ENCODE peak calls at places on chromosomes 7 and 10, in five cellular contexts. One of them, this sample, is unnamed.

GRCh38 chr7:151012921-151013347 is 11.4 kb downstream of the ATG9B start:
- DNase-seq in neural crest cell: no peak
- DNase-seq in upper lobe of right lung: no peak
- DNase-seq in GM12865: no peak
- DNase-seq in GM10248: no peak
- DNase-seq in this sample: no peak

GRCh38 chr10:114167985-114168384 is 6.0 kb downstream of the CCDC186 start:
- DNase-seq in neural crest cell: no peak
- DNase-seq in upper lobe of right lung: no peak
- DNase-seq in GM12865: peak
- DNase-seq in GM10248: no peak
- DNase-seq in this sample: no peak

GRCh38 chr10:77360121-77360520 is 277.5 kb downstream of the KCNMA1 start:
- DNase-seq in neural crest cell: no peak
- DNase-seq in upper lobe of right lung: no peak
- DNase-seq in GM12865: no peak
- DNase-seq in GM10248: no peak
- DNase-seq in this sample: no peak

GRCh38 chr7:110994028-110994967 is 96.6 kb upstream of the LRRN3 start:
- DNase-seq in neural crest cell: no peak
- DNase-seq in upper lobe of right lung: no peak
- DNase-seq in GM12865: no peak
- DNase-seq in GM10248: no peak
- DNase-seq in this sample: no peak

GRCh38 chr7:2193120-2193519 is 39.6 kb downstream of the MAD1L1 start:
- DNase-seq in neural crest cell: no peak
- DNase-seq in upper lobe of right lung: peak
- DNase-seq in GM12865: no peak
- DNase-seq in GM10248: no peak
- DNase-seq in this sample: no peak

GRCh38 chr10:103816431-103816830 is 38.9 kb downstream of the SH3PXD2A start:
- DNase-seq in neural crest cell: no peak
- DNase-seq in upper lobe of right lung: no peak
- DNase-seq in GM12865: peak
- DNase-seq in GM10248: no peak
- DNase-seq in this sample: no peak

GRCh38 chr10:52597189-52597863 is 175.3 kb downstream of the MBL2 start:
- DNase-seq in neural crest cell: no peak
- DNase-seq in upper lobe of right lung: no peak
- DNase-seq in GM12865: no peak
- DNase-seq in GM10248: no peak
- DNase-seq in this sample: no peak

GRCh38 chr10:110724116-110724701 is 80.1 kb downstream of the RBM20 start:
- DNase-seq in neural crest cell: no peak
- DNase-seq in upper lobe of right lung: no peak
- DNase-seq in GM12865: peak
- DNase-seq in GM10248: peak
- DNase-seq in this sample: peak

GRCh38 chr7:150957119-150958020 is 20.8 kb downstream of the KCNH2 start:
- DNase-seq in neural crest cell: no peak
- DNase-seq in upper lobe of right lung: no peak
- DNase-seq in GM12865: no peak
- DNase-seq in GM10248: no peak
- DNase-seq in this sample: no peak

GRCh38 chr7:90604383-90604782 is 8.3 kb downstream of the CDK14 start:
- DNase-seq in neural crest cell: no peak
- DNase-seq in upper lobe of right lung: no peak
- DNase-seq in GM12865: no peak
- DNase-seq in GM10248: no peak
- DNase-seq in this sample: no peak

GRCh38 chr10:110220383-110220782 is 13.0 kb downstream of the MXI1 start:
- DNase-seq in neural crest cell: no peak
- DNase-seq in upper lobe of right lung: no peak
- DNase-seq in GM12865: no peak
- DNase-seq in GM10248: no peak
- DNase-seq in this sample: no peak

GRCh38 chr7:151187409-151188251 is 580 bp upstream of the ASB10 start:
- DNase-seq in neural crest cell: no peak
- DNase-seq in upper lobe of right lung: peak
- DNase-seq in GM12865: no peak
- DNase-seq in GM10248: no peak
- DNase-seq in this sample: no peak

GRCh38 chr7:23341846-23342598 is 42.9 kb downstream of the MALSU1 start:
- DNase-seq in neural crest cell: no peak
- DNase-seq in upper lobe of right lung: no peak
- DNase-seq in GM12865: no peak
- DNase-seq in GM10248: no peak
- DNase-seq in this sample: no peak

GRCh38 chr10:88389456-88389855 is 193.7 kb downstream of the RNLS start:
- DNase-seq in neural crest cell: peak
- DNase-seq in upper lobe of right lung: no peak
- DNase-seq in GM12865: peak
- DNase-seq in GM10248: no peak
- DNase-seq in this sample: peak

GRCh38 chr10:98276316-98276715 is 8.3 kb upstream of the LOXL4 start:
- DNase-seq in neural crest cell: no peak
- DNase-seq in upper lobe of right lung: no peak
- DNase-seq in GM12865: no peak
- DNase-seq in GM10248: no peak
- DNase-seq in this sample: no peak

GRCh38 chr7:87498893-87499292 is 23.4 kb upstream of the ABCB4 start:
- DNase-seq in neural crest cell: no peak
- DNase-seq in upper lobe of right lung: no peak
- DNase-seq in GM12865: no peak
- DNase-seq in GM10248: no peak
- DNase-seq in this sample: no peak

GRCh38 chr10:119003572-119004289 is 25.8 kb upstream of the NANOS1 start:
- DNase-seq in neural crest cell: no peak
- DNase-seq in upper lobe of right lung: peak
- DNase-seq in GM12865: no peak
- DNase-seq in GM10248: no peak
- DNase-seq in this sample: no peak

GRCh38 chr10:119007211-119007574 is 22.3 kb upstream of the NANOS1 start:
- DNase-seq in neural crest cell: no peak
- DNase-seq in upper lobe of right lung: no peak
- DNase-seq in GM12865: no peak
- DNase-seq in GM10248: no peak
- DNase-seq in this sample: no peak

GRCh38 chr10:119001717-119002500 is 27.6 kb upstream of the NANOS1 start:
- DNase-seq in neural crest cell: no peak
- DNase-seq in upper lobe of right lung: no peak
- DNase-seq in GM12865: no peak
- DNase-seq in GM10248: no peak
- DNase-seq in this sample: no peak

GRCh38 chr10:119005377-119006043 is 24.0 kb upstream of the NANOS1 start:
- DNase-seq in neural crest cell: no peak
- DNase-seq in upper lobe of right lung: no peak
- DNase-seq in GM12865: no peak
- DNase-seq in GM10248: no peak
- DNase-seq in this sample: no peak

DNA sequence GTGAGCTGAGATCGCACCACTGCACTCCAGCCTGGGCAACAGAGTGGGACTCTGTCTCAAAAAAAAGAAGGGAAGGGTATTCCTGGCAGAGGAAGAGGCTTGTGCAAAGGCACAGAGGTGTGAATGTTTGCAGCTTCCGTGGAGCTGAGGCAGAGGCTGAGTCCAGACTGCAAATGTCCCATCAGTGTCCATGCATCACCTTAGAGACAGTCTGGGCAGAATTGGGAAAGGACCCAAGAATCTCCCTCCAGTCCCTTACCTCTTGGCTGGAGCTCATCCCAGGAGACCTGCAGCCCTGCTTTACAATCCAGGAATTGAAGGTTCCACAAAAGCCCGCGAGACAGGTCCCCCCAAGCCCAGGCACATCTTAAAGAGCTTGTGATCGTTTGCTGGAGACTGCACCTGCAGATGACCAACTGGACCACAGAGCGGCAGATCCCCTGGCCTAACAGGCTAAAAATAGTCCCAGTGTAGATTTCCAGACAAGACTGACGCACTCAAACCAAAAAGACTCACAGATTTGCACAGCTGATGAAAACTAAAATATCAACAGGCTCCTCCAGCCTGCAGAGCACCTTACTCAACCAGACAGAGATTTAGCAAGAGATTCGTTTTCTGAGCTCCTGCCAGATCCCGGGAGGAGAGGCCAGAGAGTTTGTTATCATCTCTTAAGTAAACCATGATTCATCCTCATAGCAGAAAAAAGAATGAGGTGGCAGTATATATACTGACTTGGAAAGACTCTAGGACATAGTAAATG is 22.9 kb upstream of the NANOS1 start:
- DNase-seq in neural crest cell: no peak
- DNase-seq in upper lobe of right lung: peak
- DNase-seq in GM12865: no peak
- DNase-seq in GM10248: no peak
- DNase-seq in this sample: no peak
- TF ChIP-seq CTCF in neural crest cell: no peak
- TF ChIP-seq CTCF in upper lobe of right lung: no peak
- TF ChIP-seq CTCF in GM12865: no peak
- TF ChIP-seq CTCF in GM10248: no peak
- TF ChIP-seq CTCF in this sample: no peak

GRCh38 chr10:72694476-72695369 is 2.8 kb downstream of the MCU start:
- DNase-seq in neural crest cell: no peak
- DNase-seq in upper lobe of right lung: no peak
- DNase-seq in GM12865: peak
- DNase-seq in GM10248: peak
- DNase-seq in this sample: no peak
- TF ChIP-seq CTCF in neural crest cell: peak
- TF ChIP-seq CTCF in upper lobe of right lung: peak
- TF ChIP-seq CTCF in GM12865: peak
- TF ChIP-seq CTCF in GM10248: peak
- TF ChIP-seq CTCF in this sample: no peak

GRCh38 chr10:122222638-122223037 is 48.5 kb upstream of the BTBD16 start:
- DNase-seq in neural crest cell: no peak
- DNase-seq in upper lobe of right lung: no peak
- DNase-seq in GM12865: no peak
- DNase-seq in GM10248: no peak
- DNase-seq in this sample: no peak

GRCh38 chr10:122221958-122222357 is 49.1 kb upstream of the BTBD16 start:
- DNase-seq in neural crest cell: no peak
- DNase-seq in upper lobe of right lung: no peak
- DNase-seq in GM12865: no peak
- DNase-seq in GM10248: no peak
- DNase-seq in this sample: no peak

GRCh38 chr10:122220736-122221135 is 50.4 kb upstream of the BTBD16 start:
- DNase-seq in neural crest cell: no peak
- DNase-seq in upper lobe of right lung: no peak
- DNase-seq in GM12865: no peak
- DNase-seq in GM10248: no peak
- DNase-seq in this sample: no peak

GRCh38 chr10:122216047-122216446 is 55.0 kb upstream of the BTBD16 start:
- DNase-seq in neural crest cell: no peak
- DNase-seq in upper lobe of right lung: no peak
- DNase-seq in GM12865: no peak
- DNase-seq in GM10248: no peak
- DNase-seq in this sample: no peak

GRCh38 chr10:122219340-122219739 is 51.8 kb upstream of the BTBD16 start:
- DNase-seq in neural crest cell: no peak
- DNase-seq in upper lobe of right lung: no peak
- DNase-seq in GM12865: no peak
- DNase-seq in GM10248: no peak
- DNase-seq in this sample: no peak
- TF ChIP-seq CTCF in neural crest cell: no peak
- TF ChIP-seq CTCF in upper lobe of right lung: no peak
- TF ChIP-seq CTCF in GM12865: no peak
- TF ChIP-seq CTCF in GM10248: no peak
- TF ChIP-seq CTCF in this sample: no peak

DNA sequence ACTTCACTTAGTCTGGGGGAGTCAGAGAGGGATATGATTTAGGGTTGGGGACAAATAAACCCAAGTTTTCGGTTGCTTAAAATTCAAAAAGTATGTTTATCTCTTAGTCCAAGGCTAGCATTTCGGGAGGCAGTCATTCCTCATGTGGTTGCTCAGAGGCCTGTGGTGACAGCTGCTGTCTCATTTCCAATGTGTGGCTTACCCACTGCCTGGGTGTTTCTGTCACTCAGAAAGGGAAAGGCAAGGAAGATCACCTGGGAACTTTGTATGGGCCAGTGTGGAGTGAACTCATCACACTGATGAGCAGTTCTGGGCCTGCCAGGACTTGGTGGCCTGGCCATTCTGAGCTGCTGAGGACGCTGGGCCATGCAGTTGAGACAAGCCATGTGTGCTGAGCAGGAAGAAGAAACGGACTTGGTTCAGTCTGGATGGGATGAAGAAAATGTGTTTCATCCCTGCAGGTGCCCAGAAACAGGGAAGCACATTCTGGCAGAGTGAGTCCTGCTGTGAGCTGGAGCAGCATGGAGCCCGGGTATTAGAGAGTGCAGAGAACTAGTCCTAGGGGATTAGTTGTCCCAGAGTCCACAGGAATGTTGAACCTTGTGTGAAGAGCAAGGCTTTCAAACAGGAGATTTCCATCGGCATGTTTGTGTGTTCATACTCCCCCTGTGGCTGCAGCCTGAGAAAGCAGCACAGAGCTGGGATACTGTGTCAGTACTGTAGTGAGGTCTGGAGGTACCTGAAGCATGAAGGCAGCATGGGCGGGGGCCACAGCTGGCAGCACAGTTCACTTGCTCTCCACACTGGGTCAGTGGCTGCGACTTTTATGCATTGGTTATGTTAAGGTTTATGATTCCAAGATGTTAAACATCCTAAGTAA is 211.1 kb upstream of the IGFBP3 start:
- DNase-seq in neural crest cell: no peak
- DNase-seq in upper lobe of right lung: no peak
- DNase-seq in GM12865: peak
- DNase-seq in GM10248: no peak
- DNase-seq in this sample: no peak
- TF ChIP-seq CTCF in neural crest cell: peak
- TF ChIP-seq CTCF in upper lobe of right lung: no peak
- TF ChIP-seq CTCF in GM12865: no peak
- TF ChIP-seq CTCF in GM10248: no peak
- TF ChIP-seq CTCF in this sample: no peak

GRCh38 chr10:124532106-124532641 is 70.6 kb downstream of the LHPP start:
- DNase-seq in neural crest cell: no peak
- DNase-seq in upper lobe of right lung: no peak
- DNase-seq in GM12865: peak
- DNase-seq in GM10248: no peak
- DNase-seq in this sample: no peak
- TF ChIP-seq CTCF in neural crest cell: peak
- TF ChIP-seq CTCF in upper lobe of right lung: peak
- TF ChIP-seq CTCF in GM12865: peak
- TF ChIP-seq CTCF in GM10248: peak
- TF ChIP-seq CTCF in this sample: no peak

GRCh38 chr7:138125119-138125518 is 48.9 kb downstream of the AKR1D1 start:
- DNase-seq in neural crest cell: no peak
- DNase-seq in upper lobe of right lung: no peak
- DNase-seq in GM12865: no peak
- DNase-seq in GM10248: no peak
- DNase-seq in this sample: no peak
- TF ChIP-seq CTCF in neural crest cell: no peak
- TF ChIP-seq CTCF in upper lobe of right lung: no peak
- TF ChIP-seq CTCF in GM12865: no peak
- TF ChIP-seq CTCF in GM10248: no peak
- TF ChIP-seq CTCF in this sample: no peak

This sample was measured in activated CD8-positive, alpha-beta T cell treated with anti-CD3 and anti-CD28 coated beads for 36 hours.